ENCODE peak calls at places on chromosomes 2 and 18, in ten cellular contexts. D is epithelial cell of esophagus, E is HCT116, P is RWPE2, I is mammary epithelial cell, F is HFFc6, H is prostate gland, O is Peyer's patch, U is GM10248, J is H9. W is an unnamed sample.

GRCh38 chr2:47868611-47869352 is 37.5 kb downstream of the FBXO11 start:
- DNase-seq in D (no peak), E (no peak), P (no peak), I (no peak), F (no peak), H (no peak), O (no peak), U (no peak), J (no peak), W (no peak)

GRCh38 chr18:6219116-6219717 is 195.5 kb downstream of the L3MBTL4 start:
- DNase-seq in D (no peak), E (no peak), P (no peak), I (no peak), F (no peak), H (no peak), O (no peak), U (peak), J (peak), W (no peak)

GRCh38 chr18:76495435-76496199 is 575 bp upstream of the ZNF516 start:
- DNase-seq in D (peak), E (no peak), P (no peak), I (peak), F (peak), H (no peak), O (peak), U (no peak), J (peak), W (no peak)

GRCh38 chr18:75173125-75173432 is 35.9 kb downstream of the PTGR3 start:
- DNase-seq in D (peak), E (no peak), P (no peak), I (no peak), F (peak), H (no peak), O (no peak), U (peak), J (no peak), W (no peak)

GRCh38 chr2:70906439-70907018 is 29.2 kb upstream of the ATP6V1B1 start:
- DNase-seq in D (no peak), E (no peak), P (no peak), I (no peak), F (no peak), H (no peak), O (no peak), U (no peak), J (no peak), W (no peak)

GRCh38 chr2:213046431-213046830 is 105.0 kb downstream of the IKZF2 start:
- DNase-seq in D (no peak), E (no peak), P (no peak), I (no peak), F (no peak), H (no peak), O (no peak), U (no peak), J (no peak), W (no peak)

GRCh38 chr2:210203162-210203561 is 22.1 kb downstream of the ACADL start:
- DNase-seq in D (peak), E (no peak), P (no peak), I (peak), F (no peak), H (no peak), O (no peak), U (no peak), J (no peak), W (no peak)

GRCh38 chr18:11392292-11392691 is 217.1 kb upstream of the SLC35G4 start:
- DNase-seq in D (no peak), E (peak), P (no peak), I (no peak), F (no peak), H (no peak), O (no peak), U (no peak), J (peak), W (no peak)

GRCh38 chr18:6729247-6730091 is at the start of gene ARHGAP28:
- DNase-seq in D (peak), E (no peak), P (peak), I (peak), F (peak), H (peak), O (peak), U (peak), J (peak), W (peak)

GRCh38 chr2:69012310-69013122 is 463 bp upstream of the ANTXR1 start:
- DNase-seq in D (peak), E (peak), P (no peak), I (no peak), F (no peak), H (peak), O (peak), U (peak), J (no peak), W (peak)

GRCh38 chr2:197614532-197614931 is 60.9 kb downstream of the RFTN2 start:
- DNase-seq in D (peak), E (no peak), P (no peak), I (no peak), F (no peak), H (no peak), O (no peak), U (no peak), J (no peak), W (no peak)

GRCh38 chr2:197620113-197620512 is 55.3 kb downstream of the RFTN2 start:
- DNase-seq in D (no peak), E (no peak), P (no peak), I (no peak), F (no peak), H (no peak), O (no peak), U (no peak), J (no peak), W (no peak)

GRCh38 chr2:197613509-197613987 is 61.8 kb downstream of the RFTN2 start:
- DNase-seq in D (peak), E (no peak), P (no peak), I (no peak), F (no peak), H (peak), O (no peak), U (no peak), J (no peak), W (no peak)

GRCh38 chr2:197615033-197615652 is 60.2 kb downstream of the RFTN2 start:
- DNase-seq in D (peak), E (peak), P (no peak), I (peak), F (no peak), H (peak), O (no peak), U (no peak), J (no peak), W (no peak)
- TF ChIP-seq CTCF in D (peak), E (peak), P (peak), I (peak), F (no peak), H (no peak), O (peak), U (peak), J (peak), W (no peak)

DNA sequence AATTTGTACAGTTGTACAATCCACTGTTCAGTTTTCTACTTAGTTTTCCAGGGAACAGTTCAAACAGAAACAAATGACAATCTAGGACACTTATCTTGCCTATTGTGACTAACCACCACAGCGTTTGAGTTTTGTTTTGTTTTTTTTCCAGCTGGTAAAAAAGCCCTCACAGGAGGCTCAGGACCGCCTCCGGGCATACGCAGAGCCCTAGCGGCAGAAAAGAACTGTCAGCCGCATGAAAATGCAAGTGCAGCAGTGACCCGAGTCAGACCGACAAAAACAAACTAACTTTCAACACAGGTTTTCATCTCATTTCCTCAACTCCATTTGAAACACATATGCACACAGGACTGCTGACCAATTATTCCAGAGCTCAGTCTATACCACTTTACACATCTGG is 68.6 kb downstream of the STEAP3 start:
- DNase-seq in D (peak), E (no peak), P (no peak), I (no peak), F (no peak), H (no peak), O (no peak), U (no peak), J (no peak), W (no peak)
- TF ChIP-seq CTCF in D (peak), E (no peak), P (no peak), I (no peak), F (no peak), H (no peak), O (no peak), U (no peak), J (no peak), W (peak)

GRCh38 chr2:120177011-120177621 is 46.1 kb downstream of the TMEM185B start:
- DNase-seq in D (peak), E (no peak), P (peak), I (peak), F (no peak), H (peak), O (peak), U (peak), J (peak), W (no peak)
- TF ChIP-seq CTCF in D (peak), E (no peak), P (peak), I (peak), F (no peak), H (no peak), O (no peak), U (peak), J (peak), W (no peak)

GRCh38 chr2:204363513-204363912 is 181.8 kb upstream of the PARD3B start:
- DNase-seq in D (no peak), E (no peak), P (no peak), I (no peak), F (no peak), H (no peak), O (no peak), U (no peak), J (no peak), W (no peak)
- TF ChIP-seq CTCF in D (no peak), E (no peak), P (no peak), I (no peak), F (no peak), H (no peak), O (no peak), U (no peak), J (no peak), W (no peak)

GRCh38 chr18:32461704-32462272 is 8.9 kb downstream of the GAREM1 start:
- DNase-seq in D (no peak), E (no peak), P (no peak), I (no peak), F (no peak), H (no peak), O (no peak), U (no peak), J (no peak), W (no peak)
- TF ChIP-seq CTCF in D (no peak), E (no peak), P (no peak), I (no peak), F (no peak), H (no peak), O (no peak), U (no peak), J (peak), W (peak)

DNA sequence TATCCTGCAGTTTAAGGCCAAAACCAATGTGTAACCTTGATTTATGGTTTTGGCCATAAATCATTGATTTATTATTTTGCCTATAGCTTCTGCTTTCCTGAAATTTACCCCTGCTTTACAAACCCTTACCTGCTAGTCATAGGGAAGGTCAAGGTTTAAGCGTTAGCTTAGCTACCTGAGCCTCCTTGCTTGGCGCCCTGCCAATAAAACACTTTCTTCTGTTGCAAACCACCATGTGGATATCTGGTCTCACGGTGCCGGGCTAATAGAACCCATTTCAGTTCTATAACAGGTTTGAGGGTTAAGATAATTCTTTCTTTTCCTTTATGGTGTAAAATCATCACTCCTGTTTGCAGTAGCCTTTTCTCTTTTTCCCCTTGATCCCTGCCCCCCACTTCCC is 72.2 kb downstream of the PDK1 start:
- DNase-seq in D (no peak), E (no peak), P (no peak), I (no peak), F (no peak), H (no peak), O (no peak), U (no peak), J (no peak), W (no peak)
- TF ChIP-seq CTCF in D (no peak), E (no peak), P (no peak), I (no peak), F (no peak), H (no peak), O (no peak), U (no peak), J (no peak), W (no peak)